ENCODE peak calls at places on chromosome 1, in five cellular contexts. L is substantia nigra, T is fibroblast of the conjunctiva, J is nephron progenitor cell, R is RPMI8226. E is an unnamed sample.

GRCh38 chr1:233359905-233360304 is 32.4 kb downstream of the MAP3K21 start:
- DNase-seq in L (no peak), R (no peak), T (no peak), J (no peak), E (no peak)

GRCh38 chr1:228340686-228341449 is 65.8 kb downstream of the TRIM11 start:
- DNase-seq in T (no peak), R (no peak), L (no peak), J (peak), E (no peak)

GRCh38 chr1:78490861-78491310 is at the start of gene PTGFR:
- DNase-seq in L (no peak), T (no peak), J (peak), R (no peak), E (peak)

GRCh38 chr1:151989131-151989868 is 4.4 kb downstream of the S100A10 start:
- DNase-seq in T (peak), J (no peak), L (no peak), R (no peak), E (peak)

GRCh38 chr1:26471498-26472329 is 526 bp upstream of the HMGN2 start:
- DNase-seq in L (peak), T (peak), R (peak), J (peak), E (peak)

GRCh38 chr1:21198929-21199328 is 22.2 kb upstream of the EIF4G3 start:
- DNase-seq in T (no peak), L (no peak), J (no peak), R (no peak), E (no peak)

GRCh38 chr1:7491089-7491817 is 279.8 kb upstream of the VAMP3 start:
- DNase-seq in R (no peak), T (no peak), J (no peak), L (no peak), E (peak)

GRCh38 chr1:4169991-4170390 is 269.9 kb upstream of the C1orf174 start:
- DNase-seq in R (no peak), L (no peak), J (no peak), T (no peak), E (no peak)